ENCODE peak calls at places on chromosomes 7 and 10, in nine cellular contexts. H is NCI-H345; M is cardiac fibroblast; P is kidney epithelial cell; X is cerebellum; T is activated T-cell treated with anti-CD3 and anti-CD28 coated beads, Interleukin-2, amount 50 U/mL, for 72 hours; S is HS-5; L is GM12878; Y is stimulated activated CD8-positive, alpha-beta memory T cell treated with anti-CD3 and anti-CD28 coated beads, Interleukin-12 subunit alpha, Interleukin-12 subunit beta, amount 100 ng/mL, for 4 hours. G is an unnamed sample.

GRCh38 chr10:115706482-115707076 is 566.4 kb downstream of the GFRA1 start:
- DNase-seq in H (peak; percentile 12), M (peak; percentile 62), P (no peak), X (no peak), T (no peak), S (peak; percentile 25), L (no peak), Y (no peak), G (peak; percentile 25)

GRCh38 chr10:126722726-126723125 is 52.2 kb upstream of the C10orf90 start:
- DNase-seq in H (no peak), M (no peak), P (no peak), X (no peak), T (no peak), S (no peak), L (no peak), Y (no peak), G (no peak)

GRCh38 chr10:1628757-1629156 is 108.6 kb downstream of the ADARB2 start:
- DNase-seq in H (no peak), M (no peak), P (no peak), X (no peak), T (no peak), S (no peak), L (no peak), Y (no peak), G (no peak)

GRCh38 chr7:192035-192649 is at the start of gene FAM20C:
- DNase-seq in H (peak; percentile 64), M (peak; percentile 77), P (peak; percentile 42), X (peak; percentile 85), T (peak; percentile 35), S (peak; percentile 36), L (no peak), Y (peak; percentile 15), G (peak; percentile 61)

GRCh38 chr10:109978481-109978880 is 29.3 kb upstream of the ADD3 start:
- DNase-seq in H (no peak), M (peak; percentile 79), P (no peak), X (no peak), T (peak; percentile 70), S (no peak), L (no peak), Y (peak; percentile 3), G (no peak)

GRCh38 chr7:155956977-155957376 is 144.7 kb upstream of the SHH start:
- DNase-seq in H (no peak), M (no peak), P (no peak), X (no peak), T (no peak), S (no peak), L (no peak), Y (no peak), G (no peak)

GRCh38 chr10:37534166-37534565 is 323.2 kb downstream of the ZNF248 start:
- DNase-seq in H (no peak), M (no peak), P (no peak), X (no peak), T (no peak), S (no peak), L (no peak), Y (no peak), G (no peak)

GRCh38 chr7:96205665-96206064 is 116.2 kb downstream of the SLC25A13 start:
- DNase-seq in H (no peak), M (no peak), P (no peak), X (no peak), T (no peak), S (no peak), L (no peak), Y (no peak), G (no peak)

GRCh38 chr10:18594574-18595156 is 56.7 kb downstream of the NSUN6 start:
- DNase-seq in H (no peak), M (no peak), P (no peak), X (no peak), T (no peak), S (no peak), L (no peak), Y (no peak), G (no peak)

GRCh38 chr7:158316466-158317031 is 271.1 kb downstream of the PTPRN2 start:
- DNase-seq in H (no peak), M (no peak), P (no peak), X (no peak), T (no peak), S (no peak), L (no peak), Y (no peak), G (no peak)

GRCh38 chr10:30247704-30248103 is 101.4 kb downstream of the MTPAP start:
- DNase-seq in H (no peak), M (no peak), P (no peak), X (no peak), T (no peak), S (no peak), L (no peak), Y (no peak), G (no peak)

GRCh38 chr10:548212-548897 is 141.1 kb downstream of the DIP2C start:
- DNase-seq in H (no peak), M (no peak), P (no peak), X (no peak), T (no peak), S (no peak), L (no peak), Y (no peak), G (no peak)

GRCh38 chr10:110461530-110461929 is 36.2 kb upstream of the DUSP5 start:
- DNase-seq in H (no peak), M (no peak), P (no peak), X (no peak), T (no peak), S (no peak), L (no peak), Y (no peak), G (no peak)

GRCh38 chr7:16801111-16801542 is 3.7 kb downstream of the AGR2 start:
- DNase-seq in H (peak; percentile 41), M (peak; percentile 83), P (no peak), X (peak; percentile 7), T (no peak), S (peak; percentile 67), L (no peak), Y (no peak), G (peak; percentile 8)

GRCh38 chr10:97024181-97025073 is 161.3 kb downstream of the SLIT1 start:
- DNase-seq in H (no peak), M (peak; percentile 80), P (peak; percentile 75), X (peak; percentile 48), T (no peak), S (peak; percentile 37), L (peak; percentile 28), Y (no peak), G (peak; percentile 79)

GRCh38 chr7:16504019-16504418 is 22.6 kb upstream of the LRRC72 start:
- DNase-seq in H (no peak), M (peak; percentile 6), P (peak; percentile 23), X (no peak), T (no peak), S (no peak), L (no peak), Y (no peak), G (no peak)

GRCh38 chr10:122733450-122733849 is 33.8 kb upstream of the C10orf120 start:
- DNase-seq in H (no peak), M (no peak), P (no peak), X (no peak), T (no peak), S (no peak), L (no peak), Y (no peak), G (no peak)

GRCh38 chr10:87547734-87548311 is 43.1 kb downstream of the MINPP1 start:
- DNase-seq in H (no peak), M (peak; percentile 89), P (no peak), X (no peak), T (no peak), S (peak; percentile 71), L (no peak), Y (no peak), G (no peak)

GRCh38 chr10:68106656-68107055 is 2.6 kb upstream of the MYPN start:
- DNase-seq in H (no peak), M (peak; percentile 79), P (peak; percentile 87), X (no peak), T (no peak), S (peak; percentile 82), L (no peak), Y (no peak), G (no peak)

GRCh38 chr7:78232806-78233205 is 434.2 kb downstream of the PHTF2 start:
- DNase-seq in H (no peak), M (peak; percentile 16), P (no peak), X (no peak), T (no peak), S (no peak), L (no peak), Y (no peak), G (no peak)

GRCh38 chr10:6164271-6165095 is 38.2 kb upstream of the PFKFB3 start:
- DNase-seq in H (no peak), M (peak; percentile 13), P (no peak), X (no peak), T (no peak), S (no peak), L (no peak), Y (no peak), G (no peak)

GRCh38 chr7:151057038-151057736 is 510 bp downstream of the CDK5 start:
- DNase-seq in H (no peak), M (no peak), P (no peak), X (no peak), T (no peak), S (no peak), L (no peak), Y (no peak), G (no peak)

GRCh38 chr10:50561266-50561665 is 62.5 kb downstream of the SGMS1 start:
- DNase-seq in H (no peak), M (peak; percentile 90), P (no peak), X (peak; percentile 40), T (no peak), S (peak; percentile 61), L (no peak), Y (no peak), G (peak; percentile 74)

GRCh38 chr7:23337374-23337773 is 38.2 kb downstream of the MALSU1 start:
- DNase-seq in H (no peak), M (no peak), P (no peak), X (no peak), T (no peak), S (no peak), L (no peak), Y (no peak), G (no peak)

GRCh38 chr7:6375346-6376101 is 72.2 kb downstream of the DAGLB start:
- DNase-seq in H (no peak), M (peak; percentile 51), P (no peak), X (no peak), T (no peak), S (no peak), L (no peak), Y (no peak), G (no peak)

GRCh38 chr10:123380491-123381085 is 226.4 kb downstream of the BUB3 start:
- DNase-seq in H (no peak), M (peak; percentile 43), P (no peak), X (no peak), T (no peak), S (no peak), L (no peak), Y (no peak), G (no peak)

GRCh38 chr10:128540806-128541739 is 414.9 kb upstream of the MKI67 start:
- DNase-seq in H (no peak), M (no peak), P (no peak), X (peak; percentile 5), T (no peak), S (no peak), L (no peak), Y (no peak), G (peak; percentile 7)

GRCh38 chr10:88941026-88941425 is 11.5 kb downstream of the ACTA2 start:
- DNase-seq in H (no peak), M (no peak), P (no peak), X (no peak), T (no peak), S (no peak), L (no peak), Y (no peak), G (no peak)

GRCh38 chr7:30986738-30987137 is 23.0 kb downstream of the GHRHR start:
- DNase-seq in H (no peak), M (no peak), P (no peak), X (no peak), T (no peak), S (no peak), L (no peak), Y (no peak), G (no peak)

GRCh38 chr7:36207451-36208291 is 54.6 kb downstream of the EEPD1 start:
- DNase-seq in H (no peak), M (peak; percentile 81), P (peak; percentile 54), X (peak; percentile 31), T (peak; percentile 35), S (peak; percentile 73), L (no peak), Y (no peak), G (peak; percentile 53)

GRCh38 chr10:13614530-13615332 is 28.0 kb downstream of the PRPF18 start:
- DNase-seq in H (no peak), M (no peak), P (no peak), X (no peak), T (no peak), S (no peak), L (no peak), Y (no peak), G (no peak)